ENCODE peak calls at places on chromosomes 3 and 15, in ten cellular contexts. One of them, this sample, is unnamed. For H3K4me1, the result is how much of the 10 kb centered on the place peaks cover.

GRCh38 chr3:192642651-192643050 is 84.7 kb downstream of the FGF12 start:
- DNase-seq in A549: no peak
- DNase-seq in adrenal gland: no peak
- DNase-seq in fibroblast of lung: no peak
- DNase-seq in upper lobe of left lung: no peak
- DNase-seq in body of pancreas: no peak
- DNase-seq in lower lobe of right lung: no peak
- DNase-seq in Peyer's patch: no peak
- DNase-seq in tibial artery: no peak
- DNase-seq in left ventricle myocardium inferior: peak
- DNase-seq in this sample: no peak

GRCh38 chr15:52069559-52069958 is 43.0 kb downstream of the BCL2L10 start:
- DNase-seq in A549: no peak
- DNase-seq in adrenal gland: no peak
- DNase-seq in fibroblast of lung: no peak
- DNase-seq in upper lobe of left lung: no peak
- DNase-seq in body of pancreas: no peak
- DNase-seq in lower lobe of right lung: no peak
- DNase-seq in Peyer's patch: no peak
- DNase-seq in tibial artery: no peak
- DNase-seq in left ventricle myocardium inferior: no peak
- DNase-seq in this sample: no peak

GRCh38 chr15:76342382-76343201 is 6.0 kb downstream of the ISL2 start:
- DNase-seq in A549: no peak
- DNase-seq in adrenal gland: no peak
- DNase-seq in fibroblast of lung: no peak
- DNase-seq in upper lobe of left lung: no peak
- DNase-seq in body of pancreas: no peak
- DNase-seq in lower lobe of right lung: no peak
- DNase-seq in Peyer's patch: no peak
- DNase-seq in tibial artery: no peak
- DNase-seq in left ventricle myocardium inferior: no peak
- DNase-seq in this sample: no peak

GRCh38 chr3:30282052-30282708 is 324.2 kb upstream of the TGFBR2 start:
- DNase-seq in A549: peak
- DNase-seq in adrenal gland: no peak
- DNase-seq in fibroblast of lung: peak
- DNase-seq in upper lobe of left lung: no peak
- DNase-seq in body of pancreas: no peak
- DNase-seq in lower lobe of right lung: no peak
- DNase-seq in Peyer's patch: no peak
- DNase-seq in tibial artery: no peak
- DNase-seq in left ventricle myocardium inferior: no peak
- DNase-seq in this sample: no peak

GRCh38 chr3:86794336-86795065 is 196.4 kb downstream of the VGLL3 start:
- DNase-seq in A549: no peak
- DNase-seq in adrenal gland: no peak
- DNase-seq in fibroblast of lung: peak
- DNase-seq in upper lobe of left lung: no peak
- DNase-seq in body of pancreas: no peak
- DNase-seq in lower lobe of right lung: no peak
- DNase-seq in Peyer's patch: no peak
- DNase-seq in tibial artery: no peak
- DNase-seq in left ventricle myocardium inferior: no peak
- DNase-seq in this sample: no peak

GRCh38 chr3:177836671-177837070 is 639.4 kb upstream of the TBL1XR1 start:
- DNase-seq in A549: no peak
- DNase-seq in adrenal gland: no peak
- DNase-seq in fibroblast of lung: peak
- DNase-seq in upper lobe of left lung: no peak
- DNase-seq in body of pancreas: no peak
- DNase-seq in lower lobe of right lung: no peak
- DNase-seq in Peyer's patch: no peak
- DNase-seq in tibial artery: no peak
- DNase-seq in left ventricle myocardium inferior: no peak
- DNase-seq in this sample: no peak

GRCh38 chr15:39393575-39394335 is 187.1 kb upstream of the THBS1 start:
- DNase-seq in A549: no peak
- DNase-seq in adrenal gland: no peak
- DNase-seq in fibroblast of lung: no peak
- DNase-seq in upper lobe of left lung: no peak
- DNase-seq in body of pancreas: no peak
- DNase-seq in lower lobe of right lung: no peak
- DNase-seq in Peyer's patch: no peak
- DNase-seq in tibial artery: no peak
- DNase-seq in left ventricle myocardium inferior: no peak
- DNase-seq in this sample: no peak

GRCh38 chr15:101014921-101015841 is 96.0 kb downstream of the LRRK1 start:
- DNase-seq in A549: peak
- DNase-seq in adrenal gland: peak
- DNase-seq in fibroblast of lung: peak
- DNase-seq in upper lobe of left lung: peak
- DNase-seq in body of pancreas: peak
- DNase-seq in lower lobe of right lung: peak
- DNase-seq in Peyer's patch: peak
- DNase-seq in tibial artery: peak
- DNase-seq in left ventricle myocardium inferior: peak
- DNase-seq in this sample: peak

GRCh38 chr3:128083396-128083795 is 31.2 kb downstream of the SEC61A1 start:
- DNase-seq in A549: no peak
- DNase-seq in adrenal gland: no peak
- DNase-seq in fibroblast of lung: no peak
- DNase-seq in upper lobe of left lung: no peak
- DNase-seq in body of pancreas: no peak
- DNase-seq in lower lobe of right lung: no peak
- DNase-seq in Peyer's patch: no peak
- DNase-seq in tibial artery: no peak
- DNase-seq in left ventricle myocardium inferior: no peak
- DNase-seq in this sample: no peak

GRCh38 chr3:156705761-156706631 is 31.6 kb downstream of the TIPARP start:
- DNase-seq in A549: no peak
- DNase-seq in adrenal gland: no peak
- DNase-seq in fibroblast of lung: peak
- DNase-seq in upper lobe of left lung: no peak
- DNase-seq in body of pancreas: peak
- DNase-seq in lower lobe of right lung: no peak
- DNase-seq in Peyer's patch: no peak
- DNase-seq in tibial artery: no peak
- DNase-seq in left ventricle myocardium inferior: no peak
- DNase-seq in this sample: no peak

GRCh38 chr15:32905481-32905880 is 187.7 kb downstream of the GREM1 start:
- DNase-seq in A549: no peak
- DNase-seq in adrenal gland: no peak
- DNase-seq in fibroblast of lung: no peak
- DNase-seq in upper lobe of left lung: no peak
- DNase-seq in body of pancreas: no peak
- DNase-seq in lower lobe of right lung: no peak
- DNase-seq in Peyer's patch: no peak
- DNase-seq in tibial artery: no peak
- DNase-seq in left ventricle myocardium inferior: no peak
- DNase-seq in this sample: no peak

GRCh38 chr3:11185564-11186317 is 31.4 kb downstream of the HRH1 start:
- DNase-seq in A549: peak
- DNase-seq in adrenal gland: no peak
- DNase-seq in fibroblast of lung: peak
- DNase-seq in upper lobe of left lung: peak
- DNase-seq in body of pancreas: peak
- DNase-seq in lower lobe of right lung: peak
- DNase-seq in Peyer's patch: no peak
- DNase-seq in tibial artery: peak
- DNase-seq in left ventricle myocardium inferior: peak
- DNase-seq in this sample: peak
- H3K4me3 ChIP-seq in A549: no peak
- H3K4me3 ChIP-seq in adrenal gland: no peak
- H3K4me3 ChIP-seq in fibroblast of lung: no peak
- H3K4me3 ChIP-seq in upper lobe of left lung: no peak
- H3K4me3 ChIP-seq in body of pancreas: no peak
- H3K4me3 ChIP-seq in lower lobe of right lung: no peak
- H3K4me3 ChIP-seq in Peyer's patch: no peak
- H3K4me3 ChIP-seq in tibial artery: peak
- H3K4me3 ChIP-seq in left ventricle myocardium inferior: peak
- H3K4me3 ChIP-seq in this sample: peak

DNA sequence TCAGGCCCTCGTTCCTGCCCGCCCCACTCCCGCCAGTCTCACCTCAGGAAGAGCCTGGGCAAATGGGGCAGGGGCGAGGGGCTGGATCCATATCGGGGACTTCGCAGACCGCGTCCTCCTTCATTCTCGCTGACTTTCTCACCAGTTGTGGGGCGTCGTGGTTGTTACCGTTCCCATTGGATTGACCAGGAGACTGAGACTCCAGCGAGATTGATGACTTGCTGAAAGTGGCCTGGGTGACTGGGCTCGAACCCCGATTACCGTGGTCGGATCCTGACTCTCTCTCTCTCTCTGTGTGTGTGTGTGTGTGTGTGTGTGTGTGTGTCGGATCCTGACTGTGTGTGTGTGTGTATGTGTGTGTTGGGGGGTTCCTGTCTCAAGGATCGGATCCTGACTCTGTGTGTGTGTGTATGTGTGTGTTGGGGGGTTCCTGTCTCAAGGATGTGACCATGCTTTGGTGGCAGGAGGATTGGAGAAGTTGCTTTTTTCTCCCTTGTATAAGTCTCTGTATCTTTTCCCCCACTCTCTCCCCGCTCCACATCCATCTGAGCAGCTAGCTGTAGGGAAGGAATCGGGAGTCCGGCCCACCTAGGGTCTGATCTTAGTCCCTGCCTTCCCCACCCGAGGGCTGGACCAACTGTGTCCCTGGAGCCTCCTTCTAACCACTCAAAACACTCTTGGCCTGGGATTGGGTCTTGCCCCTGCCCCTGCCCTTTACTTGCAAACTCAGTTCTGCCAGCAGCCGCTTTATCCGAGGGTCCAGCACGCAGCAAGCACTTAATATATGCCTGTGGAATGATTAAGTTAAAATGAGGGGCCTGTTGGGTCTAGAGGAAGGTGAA is 605 bp downstream of the PLEKHO2 start:
- DNase-seq in A549: peak
- DNase-seq in adrenal gland: no peak
- DNase-seq in fibroblast of lung: peak
- DNase-seq in upper lobe of left lung: no peak
- DNase-seq in body of pancreas: peak
- DNase-seq in lower lobe of right lung: no peak
- DNase-seq in Peyer's patch: no peak
- DNase-seq in tibial artery: peak
- DNase-seq in left ventricle myocardium inferior: peak
- DNase-seq in this sample: no peak
- H3K4me1 ChIP-seq in A549: under half
- H3K4me1 ChIP-seq in adrenal gland: under half
- H3K4me1 ChIP-seq in fibroblast of lung: under half
- H3K4me1 ChIP-seq in upper lobe of left lung: half or more
- H3K4me1 ChIP-seq in body of pancreas: under half
- H3K4me1 ChIP-seq in lower lobe of right lung: under half
- H3K4me1 ChIP-seq in Peyer's patch: under half
- H3K4me1 ChIP-seq in tibial artery: under half
- H3K4me1 ChIP-seq in left ventricle myocardium inferior: half or more
- H3K4me1 ChIP-seq in this sample: under half

DNA sequence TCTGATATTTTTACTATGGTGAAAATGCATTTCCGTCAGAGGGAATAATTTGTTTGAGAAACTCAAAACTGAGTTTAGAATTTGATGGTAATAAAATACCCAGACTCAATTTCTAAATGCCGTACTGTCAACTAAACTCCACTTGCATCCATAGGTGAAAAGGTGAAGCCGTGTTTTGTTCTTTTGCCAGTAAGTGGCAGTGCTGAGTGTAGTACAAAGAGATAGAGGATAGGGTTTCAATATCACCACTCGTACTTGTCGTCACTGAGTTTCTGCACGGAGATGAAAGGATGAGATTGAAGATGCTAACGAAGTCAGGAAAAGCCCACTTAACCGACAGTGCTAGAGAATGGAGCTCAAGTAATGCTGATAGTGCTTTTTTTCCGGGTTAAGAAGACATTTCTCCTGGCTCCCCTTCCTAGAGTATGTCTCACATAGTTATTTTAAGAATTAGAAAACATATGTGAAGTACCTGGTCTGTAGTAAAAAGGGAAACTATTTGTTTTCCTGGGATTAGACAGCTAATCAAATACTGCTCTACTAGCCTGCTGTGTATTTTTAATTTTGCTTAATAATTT is 345.1 kb downstream of the IL5RA start:
- DNase-seq in A549: no peak
- DNase-seq in adrenal gland: no peak
- DNase-seq in fibroblast of lung: no peak
- DNase-seq in upper lobe of left lung: no peak
- DNase-seq in body of pancreas: no peak
- DNase-seq in lower lobe of right lung: no peak
- DNase-seq in Peyer's patch: no peak
- DNase-seq in tibial artery: no peak
- DNase-seq in left ventricle myocardium inferior: no peak
- DNase-seq in this sample: no peak
- TF ChIP-seq CTCF in A549: no peak
- TF ChIP-seq CTCF in adrenal gland: no peak
- TF ChIP-seq CTCF in fibroblast of lung: no peak
- TF ChIP-seq CTCF in upper lobe of left lung: peak
- TF ChIP-seq CTCF in body of pancreas: no peak
- TF ChIP-seq CTCF in lower lobe of right lung: no peak
- TF ChIP-seq CTCF in Peyer's patch: no peak
- TF ChIP-seq CTCF in tibial artery: no peak
- TF ChIP-seq CTCF in left ventricle myocardium inferior: no peak
- TF ChIP-seq CTCF in this sample: peak

GRCh38 chr3:42532229-42532628 is 29.8 kb downstream of the VIPR1 start:
- DNase-seq in A549: no peak
- DNase-seq in adrenal gland: no peak
- DNase-seq in fibroblast of lung: no peak
- DNase-seq in upper lobe of left lung: no peak
- DNase-seq in body of pancreas: no peak
- DNase-seq in lower lobe of right lung: no peak
- DNase-seq in Peyer's patch: no peak
- DNase-seq in tibial artery: no peak
- DNase-seq in left ventricle myocardium inferior: no peak
- DNase-seq in this sample: no peak

GRCh38 chr3:42530073-42530472 is 27.6 kb downstream of the VIPR1 start:
- DNase-seq in A549: no peak
- DNase-seq in adrenal gland: no peak
- DNase-seq in fibroblast of lung: no peak
- DNase-seq in upper lobe of left lung: no peak
- DNase-seq in body of pancreas: no peak
- DNase-seq in lower lobe of right lung: no peak
- DNase-seq in Peyer's patch: no peak
- DNase-seq in tibial artery: no peak
- DNase-seq in left ventricle myocardium inferior: no peak
- DNase-seq in this sample: no peak

GRCh38 chr3:42533161-42533897 is 30.9 kb downstream of the VIPR1 start:
- DNase-seq in A549: no peak
- DNase-seq in adrenal gland: no peak
- DNase-seq in fibroblast of lung: no peak
- DNase-seq in upper lobe of left lung: no peak
- DNase-seq in body of pancreas: no peak
- DNase-seq in lower lobe of right lung: no peak
- DNase-seq in Peyer's patch: no peak
- DNase-seq in tibial artery: no peak
- DNase-seq in left ventricle myocardium inferior: no peak
- DNase-seq in this sample: no peak

GRCh38 chr3:42529463-42529862 is 27.0 kb downstream of the VIPR1 start:
- DNase-seq in A549: no peak
- DNase-seq in adrenal gland: no peak
- DNase-seq in fibroblast of lung: no peak
- DNase-seq in upper lobe of left lung: peak
- DNase-seq in body of pancreas: no peak
- DNase-seq in lower lobe of right lung: peak
- DNase-seq in Peyer's patch: no peak
- DNase-seq in tibial artery: no peak
- DNase-seq in left ventricle myocardium inferior: no peak
- DNase-seq in this sample: no peak

GRCh38 chr3:42531470-42531869 is 29.0 kb downstream of the VIPR1 start:
- DNase-seq in A549: no peak
- DNase-seq in adrenal gland: no peak
- DNase-seq in fibroblast of lung: no peak
- DNase-seq in upper lobe of left lung: no peak
- DNase-seq in body of pancreas: no peak
- DNase-seq in lower lobe of right lung: no peak
- DNase-seq in Peyer's patch: no peak
- DNase-seq in tibial artery: no peak
- DNase-seq in left ventricle myocardium inferior: no peak
- DNase-seq in this sample: no peak
- H3K4me3 ChIP-seq in A549: no peak
- H3K4me3 ChIP-seq in adrenal gland: no peak
- H3K4me3 ChIP-seq in fibroblast of lung: no peak
- H3K4me3 ChIP-seq in upper lobe of left lung: no peak
- H3K4me3 ChIP-seq in body of pancreas: no peak
- H3K4me3 ChIP-seq in lower lobe of right lung: no peak
- H3K4me3 ChIP-seq in Peyer's patch: no peak
- H3K4me3 ChIP-seq in tibial artery: no peak
- H3K4me3 ChIP-seq in left ventricle myocardium inferior: no peak
- H3K4me3 ChIP-seq in this sample: no peak

This sample was measured in RWPE2.